ENCODE peak calls at places on chromosomes 5 and 9, in six cellular contexts. N is NCI-H2029; G is GM13977; V is ACHN; H is activated CD8-positive, alpha-beta memory T cell treated with anti-CD3 and anti-CD28 coated beads, Interleukin-2, amount 50 U/mL, for 4 hours; K is dorsolateral prefrontal cortex. W is an unnamed sample.

GRCh38 chr5:29822499-29822898 is 1371.0 kb upstream of the CDH6 start:
- DNase-seq in H (no peak), G (no peak), K (no peak), V (no peak), N (no peak), W (no peak)

GRCh38 chr5:180161420-180162303 is 47.3 kb downstream of the RASGEF1C start:
- DNase-seq in N (no peak), K (peak; percentile 74), G (no peak), V (peak; percentile 8), H (no peak), W (no peak)

GRCh38 chr9:107221321-107221720 is 61.8 kb upstream of the RAD23B start:
- DNase-seq in H (no peak), V (no peak), N (no peak), K (no peak), G (no peak), W (no peak)

GRCh38 chr9:76438841-76439588 is 20.0 kb upstream of the GCNT1 start:
- DNase-seq in N (no peak), H (no peak), G (peak; percentile 43), V (no peak), K (no peak), W (no peak)

GRCh38 chr5:113804943-113805342 is 291.4 kb downstream of the YTHDC2 start:
- DNase-seq in V (no peak), G (no peak), H (no peak), K (no peak), N (no peak), W (no peak)

GRCh38 chr9:69370430-69370829 is 45.4 kb downstream of the ENTREP1 start:
- DNase-seq in H (no peak), N (no peak), G (no peak), V (peak; percentile 19), K (no peak), W (no peak)

GRCh38 chr5:125455041-125455440 is 708.6 kb upstream of the ZNF608 start:
- DNase-seq in G (no peak), V (no peak), H (no peak), N (no peak), K (no peak), W (no peak)

GRCh38 chr5:144467795-144468194 is 297.1 kb downstream of the KCTD16 start:
- DNase-seq in N (peak; percentile 14), G (no peak), V (peak; percentile 55), K (no peak), H (no peak), W (no peak)

GRCh38 chr9:122364783-122365150 is 6.1 kb upstream of the PTGS1 start:
- DNase-seq in N (no peak), K (no peak), H (no peak), V (no peak), G (no peak), W (no peak)

GRCh38 chr9:125425176-125425897 is 163.7 kb downstream of the GAPVD1 start:
- DNase-seq in N (no peak), H (no peak), G (no peak), K (no peak), V (no peak), W (no peak)

GRCh38 chr9:117691367-117691766 is 12.8 kb upstream of the TLR4 start:
- DNase-seq in K (no peak), V (no peak), N (no peak), H (no peak), G (no peak), W (no peak)

GRCh38 chr5:54214747-54215146 is 95.6 kb downstream of the ARL15 start:
- DNase-seq in V (no peak), G (no peak), H (no peak), K (no peak), N (no peak), W (no peak)

GRCh38 chr9:18666348-18666747 is 192.4 kb downstream of the ADAMTSL1 start:
- DNase-seq in G (no peak), K (no peak), H (no peak), N (no peak), V (no peak), W (no peak)

GRCh38 chr5:125700380-125700856 is 722.8 kb upstream of the GRAMD2B start:
- DNase-seq in K (no peak), G (no peak), V (peak; percentile 62), H (no peak), N (peak; percentile 91), W (no peak)

GRCh38 chr5:68722357-68722756 is 371.5 kb upstream of the SLC30A5 start:
- DNase-seq in V (no peak), G (no peak), K (no peak), N (no peak), H (no peak), W (no peak)

GRCh38 chr9:122228906-122229837 is at the start of gene LHX6:
- DNase-seq in N (no peak), V (no peak), H (no peak), G (no peak), K (no peak), W (no peak)

GRCh38 chr9:69380811-69381210 is 55.8 kb downstream of the ENTREP1 start:
- DNase-seq in G (no peak), H (no peak), N (no peak), K (no peak), V (no peak), W (no peak)

W was measured in naive thymus-derived CD4-positive, alpha-beta T cell.